ENCODE peak calls at places on chromosomes 2 and 18, in nine cellular contexts. J, Z, P, B, V, E, R, S and N are unnamed samples.

GRCh38 chr18:52569492-52569891 is 229.5 kb downstream of the DCC start:
- DNase-seq in P (peak), V (no peak), R (no peak), J (no peak), B (no peak), S (no peak), Z (no peak), E (no peak), N (no peak)

GRCh38 chr2:81835318-81836000 is 1530.9 kb upstream of the LRRTM1 start:
- DNase-seq in B (no peak), J (no peak), R (no peak), S (no peak), Z (no peak), V (no peak), P (peak), E (no peak), N (no peak)

GRCh38 chr2:96325038-96325883 is at the start of gene ITPRIPL1:
- DNase-seq in P (no peak), J (no peak), V (no peak), E (peak), Z (peak), B (no peak), S (no peak), R (peak), N (peak)

GRCh38 chr2:234414591-234414990 is 82.3 kb downstream of the ARL4C start:
- DNase-seq in R (peak), S (no peak), E (no peak), P (no peak), B (no peak), J (no peak), V (no peak), Z (no peak), N (no peak)

GRCh38 chr2:62410015-62410453 is 96.0 kb downstream of the TMEM17 start:
- DNase-seq in B (no peak), S (no peak), P (no peak), Z (no peak), E (no peak), R (peak), V (no peak), J (no peak), N (no peak)

GRCh38 chr2:85259101-85259590 is 68.6 kb downstream of the TGOLN2 start:
- DNase-seq in P (no peak), Z (no peak), R (no peak), V (no peak), S (no peak), B (no peak), E (no peak), J (no peak), N (no peak)

GRCh38 chr2:7011376-7012083 is 94.3 kb downstream of the RNF144A start:
- DNase-seq in S (no peak), J (no peak), E (no peak), V (no peak), Z (no peak), P (peak), B (no peak), R (no peak), N (no peak)

GRCh38 chr2:231692847-231693246 is 15.5 kb upstream of the PTMA start:
- DNase-seq in E (no peak), V (no peak), J (no peak), S (no peak), Z (no peak), R (no peak), P (no peak), B (no peak), N (no peak)

GRCh38 chr2:64645014-64645418 is 8.7 kb downstream of the SERTAD2 start:
- DNase-seq in S (peak), R (peak), B (no peak), J (no peak), Z (no peak), V (peak), P (peak), E (peak), N (no peak)

GRCh38 chr2:46873632-46874068 is 42.0 kb downstream of the MCFD2 start:
- DNase-seq in V (peak), S (peak), B (no peak), E (no peak), R (no peak), J (no peak), Z (no peak), P (peak), N (peak)

GRCh38 chr2:97644023-97644717 is 1.7 kb upstream of the COX5B start:
- DNase-seq in P (no peak), R (no peak), E (no peak), V (no peak), S (no peak), J (no peak), B (no peak), Z (no peak), N (no peak)

GRCh38 chr2:69931832-69932595 is 17.1 kb downstream of the MXD1 start:
- DNase-seq in P (no peak), S (no peak), B (no peak), Z (no peak), J (no peak), V (no peak), E (no peak), R (no peak), N (no peak)

GRCh38 chr2:41928593-41928992 is 119.2 kb upstream of the PKDCC start:
- DNase-seq in B (no peak), E (no peak), P (peak), Z (no peak), R (no peak), J (no peak), V (peak), S (peak), N (no peak)

GRCh38 chr2:83104202-83104601 is 1354.9 kb downstream of the SUCLG1 start:
- DNase-seq in Z (no peak), P (no peak), E (no peak), R (no peak), B (no peak), J (no peak), S (no peak), V (no peak), N (no peak)

GRCh38 chr2:232076272-232076671 is 114.8 kb downstream of the DIS3L2 start:
- DNase-seq in R (no peak), Z (no peak), E (no peak), P (no peak), V (no peak), S (no peak), J (no peak), B (no peak), N (no peak)

GRCh38 chr18:8516391-8517250 is 92.6 kb upstream of the RAB12 start:
- DNase-seq in R (no peak), E (no peak), S (no peak), J (no peak), V (no peak), P (peak), B (no peak), Z (no peak), N (no peak)

GRCh38 chr2:62662548-62662947 is 43.0 kb upstream of the EHBP1 start:
- DNase-seq in S (no peak), V (peak), P (no peak), J (peak), E (no peak), B (no peak), Z (no peak), R (peak), N (no peak)

GRCh38 chr18:76803814-76804213 is 18.5 kb upstream of the ZNF236 start:
- DNase-seq in B (peak), P (peak), R (peak), E (peak), Z (peak), J (peak), S (peak), V (peak), N (no peak)

GRCh38 chr18:63206433-63207153 is 113.0 kb downstream of the BCL2 start:
- DNase-seq in S (no peak), V (no peak), P (no peak), J (no peak), E (no peak), Z (no peak), R (no peak), B (no peak), N (no peak)

GRCh38 chr2:169081551-169081950 is 12.2 kb downstream of the DHRS9 start:
- DNase-seq in S (no peak), B (no peak), V (no peak), E (no peak), Z (no peak), R (no peak), J (no peak), P (no peak), N (no peak)

GRCh38 chr2:118321436-118322100 is 233.3 kb downstream of the INSIG2 start:
- DNase-seq in E (peak), Z (no peak), B (no peak), P (peak), S (no peak), R (no peak), J (no peak), V (no peak), N (no peak)

GRCh38 chr2:128562471-128563347 is 244.0 kb upstream of the HS6ST1 start:
- DNase-seq in B (no peak), S (no peak), J (no peak), R (no peak), V (no peak), E (no peak), P (no peak), Z (no peak), N (no peak)

GRCh38 chr2:136116111-136116812 is 1.7 kb downstream of the CXCR4 start:
- DNase-seq in S (no peak), Z (peak), E (peak), V (no peak), B (no peak), J (no peak), R (peak), P (no peak), N (no peak)

GRCh38 chr2:905091-905832 is 45.4 kb upstream of the SNTG2 start:
- DNase-seq in Z (no peak), V (no peak), S (no peak), E (no peak), R (no peak), B (no peak), P (no peak), J (no peak), N (no peak)

GRCh38 chr2:190063624-190064023 is 1.1 kb upstream of the MSTN start:
- DNase-seq in B (no peak), V (no peak), S (no peak), P (no peak), R (no peak), Z (no peak), E (no peak), J (no peak), N (no peak)

GRCh38 chr2:138922973-138923563 is 142.9 kb upstream of the NXPH2 start:
- DNase-seq in J (peak), V (no peak), R (no peak), Z (no peak), E (no peak), B (no peak), S (peak), P (peak), N (no peak)

GRCh38 chr2:86464654-86465053 is 23.5 kb downstream of the KDM3A start:
- DNase-seq in J (no peak), Z (no peak), P (no peak), S (no peak), B (no peak), E (no peak), V (no peak), R (no peak), N (peak)

GRCh38 chr2:160666019-160666676 is 172.5 kb upstream of the RBMS1 start:
- DNase-seq in P (peak), Z (no peak), E (no peak), R (peak), J (peak), V (no peak), B (no peak), S (peak), N (no peak)

GRCh38 chr2:86633094-86633740 is 9.6 kb upstream of the RNF103 start:
- DNase-seq in Z (no peak), R (no peak), J (peak), S (no peak), P (no peak), V (no peak), E (no peak), B (no peak), N (peak)

GRCh38 chr2:124024491-124025348 is at the start of gene CNTNAP5:
- DNase-seq in E (peak), J (peak), B (peak), S (peak), V (no peak), R (no peak), Z (no peak), P (peak), N (peak)

GRCh38 chr18:23337599-23338444 is 115.3 kb upstream of the RIOK3 start:
- DNase-seq in S (peak), R (no peak), J (peak), B (no peak), E (no peak), Z (no peak), V (no peak), P (peak), N (no peak)

GRCh38 chr2:39216495-39217191 is 27.1 kb downstream of the CDKL4 start:
- DNase-seq in S (no peak), P (no peak), E (no peak), V (no peak), R (no peak), Z (peak), J (no peak), B (no peak), N (no peak)

GRCh38 chr2:234494361-234495075 is 2.4 kb downstream of the ARL4C start:
- DNase-seq in B (no peak), S (peak), J (peak), R (no peak), V (no peak), Z (no peak), E (no peak), P (peak), N (no peak)

GRCh38 chr2:119710281-119710680 is 31.3 kb downstream of the TMEM177 start:
- DNase-seq in Z (no peak), J (no peak), R (no peak), P (no peak), B (no peak), E (no peak), V (no peak), S (no peak), N (no peak)

GRCh38 chr2:60948926-60949579 is 67.7 kb downstream of the REL start:
- DNase-seq in S (no peak), E (no peak), B (no peak), Z (no peak), J (no peak), P (peak), V (no peak), R (no peak), N (no peak)

GRCh38 chr18:63339920-63340484 is 20.4 kb upstream of the BCL2 start:
- DNase-seq in R (peak), S (no peak), J (no peak), Z (no peak), B (no peak), P (no peak), V (no peak), E (peak), N (no peak)

GRCh38 chr2:141439524-141439923 is 691.3 kb downstream of the LRP1B start:
- DNase-seq in J (no peak), B (no peak), E (no peak), S (no peak), R (no peak), Z (no peak), V (no peak), P (no peak), N (no peak)